ENCODE peak calls at places on chromosomes 7 and 10, in nine cellular contexts. U is PC-3; K is pulmonary artery endothelial cell; O is T follicular helper cell; X is KBM-7; B is OCI-M1; E is Daoy; F is stimulated activated CD4-positive, alpha-beta T cell treated with anti-CD3 and anti-CD28 coated beads, Interleukin-2, amount 100 ng/mL, for 48 hours; I is stomach. W is an unnamed sample.

GRCh38 chr7:105880571-105881330 is 4.4 kb upstream of the ATXN7L1 start:
- DNase-seq in U (no peak), K (no peak), O (no peak), X (no peak), B (no peak), E (no peak), F (no peak), I (peak; percentile 59), W (no peak)

GRCh38 chr7:116242759-116243158 is 32.4 kb downstream of the TES start:
- DNase-seq in U (no peak), K (no peak), O (no peak), X (no peak), B (no peak), E (no peak), F (no peak), I (no peak), W (no peak)

GRCh38 chr7:2017914-2018785 is 214.6 kb downstream of the MAD1L1 start:
- DNase-seq in U (no peak), K (no peak), O (no peak), X (no peak), B (no peak), E (no peak), F (no peak), I (no peak), W (no peak)

GRCh38 chr10:18886102-18886501 is 162.5 kb upstream of the MALRD1 start:
- DNase-seq in U (peak; percentile 38), K (no peak), O (no peak), X (no peak), B (peak; percentile 66), E (peak; percentile 27), F (no peak), I (no peak), W (no peak)

GRCh38 chr7:100874300-100874576 is 665 bp upstream of the SRRT start:
- DNase-seq in U (no peak), K (no peak), O (no peak), X (no peak), B (no peak), E (no peak), F (no peak), I (no peak), W (no peak)

GRCh38 chr10:23351914-23352313 is 7.3 kb upstream of the C10orf67 start:
- DNase-seq in U (peak; percentile 75), K (no peak), O (no peak), X (no peak), B (no peak), E (peak; percentile 21), F (no peak), I (no peak), W (no peak)

GRCh38 chr10:44821290-44821689 is 89.8 kb upstream of the TMEM72 start:
- DNase-seq in U (peak; percentile 18), K (no peak), O (no peak), X (no peak), B (no peak), E (no peak), F (no peak), I (no peak), W (no peak)

GRCh38 chr7:153193144-153193595 is 433.6 kb downstream of the ACTR3B start:
- DNase-seq in U (peak; percentile 27), K (no peak), O (no peak), X (peak; percentile 34), B (no peak), E (peak; percentile 42), F (peak; percentile 1), I (no peak), W (no peak)

GRCh38 chr10:112565434-112566053 is 118.5 kb downstream of the VTI1A start:
- DNase-seq in U (peak; percentile 83), K (peak; percentile 39), O (no peak), X (peak; percentile 81), B (peak; percentile 88), E (peak; percentile 40), F (peak; percentile 5), I (peak; percentile 30), W (peak; percentile 55)

GRCh38 chr10:51063659-51064535 is 10.4 kb upstream of the PRKG1 start:
- DNase-seq in U (peak; percentile 99), K (no peak), O (no peak), X (peak; percentile 5), B (peak; percentile 65), E (no peak), F (no peak), I (no peak), W (no peak)

GRCh38 chr7:114418117-114418516 is 3.5 kb downstream of the FOXP2 start:
- DNase-seq in U (no peak), K (no peak), O (no peak), X (no peak), B (no peak), E (no peak), F (no peak), I (no peak), W (no peak)

GRCh38 chr10:66322261-66322660 is 603.6 kb upstream of the LRRTM3 start:
- DNase-seq in U (peak; percentile 81), K (no peak), O (no peak), X (no peak), B (no peak), E (no peak), F (no peak), I (no peak), W (no peak)

GRCh38 chr7:40437498-40437897 is 302.7 kb downstream of the SUGCT start:
- DNase-seq in U (peak; percentile 92), K (peak; percentile 48), O (no peak), X (no peak), B (no peak), E (peak; percentile 93), F (no peak), I (no peak), W (no peak)

GRCh38 chr7:96189129-96189815 is 132.6 kb downstream of the SLC25A13 start:
- DNase-seq in U (no peak), K (no peak), O (no peak), X (no peak), B (no peak), E (no peak), F (no peak), I (no peak), W (no peak)

GRCh38 chr10:23158370-23158769 is 33.7 kb upstream of the PTF1A start:
- DNase-seq in U (peak; percentile 64), K (peak; percentile 10), O (peak; percentile 7), X (peak; percentile 77), B (peak; percentile 68), E (peak; percentile 51), F (peak; percentile 27), I (peak; percentile 49), W (peak; percentile 61)

GRCh38 chr10:99124376-99124775 is 111.3 kb downstream of the HPSE2 start:
- DNase-seq in U (no peak), K (no peak), O (no peak), X (no peak), B (no peak), E (no peak), F (no peak), I (no peak), W (no peak)

GRCh38 chr10:45080321-45080720 is 79.6 kb downstream of the ZNF22 start:
- DNase-seq in U (no peak), K (no peak), O (no peak), X (no peak), B (no peak), E (no peak), F (no peak), I (no peak), W (no peak)

GRCh38 chr10:76301950-76302349 is 870.5 kb downstream of the LRMDA start:
- DNase-seq in U (peak; percentile 85), K (no peak), O (no peak), X (peak; percentile 4), B (peak; percentile 6), E (no peak), F (no peak), I (no peak), W (no peak)

GRCh38 chr7:45890902-45891461 is 2.7 kb downstream of the IGFBP1 start:
- DNase-seq in U (peak; percentile 78), K (no peak), O (no peak), X (peak; percentile 42), B (peak; percentile 60), E (no peak), F (no peak), I (no peak), W (no peak)

GRCh38 chr7:70856889-70857511 is 274.9 kb upstream of the GALNT17 start:
- DNase-seq in U (peak; percentile 63), K (no peak), O (peak; percentile 3), X (peak; percentile 60), B (peak; percentile 83), E (peak; percentile 65), F (peak; percentile 65), I (peak; percentile 68), W (no peak)

GRCh38 chr7:98869001-98869373 is 827 bp downstream of the TMEM130 start:
- DNase-seq in U (no peak), K (no peak), O (no peak), X (no peak), B (no peak), E (no peak), F (no peak), I (no peak), W (no peak)

GRCh38 chr7:148014473-148014872 is 576.1 kb upstream of the C7orf33 start:
- DNase-seq in U (peak; percentile 78), K (no peak), O (no peak), X (no peak), B (no peak), E (no peak), F (no peak), I (no peak), W (no peak)

GRCh38 chr10:97490592-97490991 is 7.6 kb downstream of the MMS19 start:
- DNase-seq in U (no peak), K (no peak), O (no peak), X (no peak), B (no peak), E (no peak), F (no peak), I (no peak), W (no peak)

GRCh38 chr7:151697942-151698341 is 178.2 kb upstream of the RHEB start:
- DNase-seq in U (no peak), K (no peak), O (no peak), X (no peak), B (no peak), E (no peak), F (no peak), I (no peak), W (no peak)

GRCh38 chr7:75638607-75639070 is 100.1 kb downstream of the HIP1 start:
- DNase-seq in U (peak; percentile 35), K (no peak), O (no peak), X (no peak), B (no peak), E (peak; percentile 49), F (no peak), I (peak; percentile 67), W (no peak)

GRCh38 chr10:3882855-3883254 is 97.8 kb upstream of the KLF6 start:
- DNase-seq in U (no peak), K (no peak), O (no peak), X (no peak), B (no peak), E (no peak), F (no peak), I (no peak), W (no peak)

GRCh38 chr10:128929905-128930304 is 537.1 kb upstream of the MGMT start:
- DNase-seq in U (no peak), K (no peak), O (no peak), X (no peak), B (no peak), E (no peak), F (no peak), I (no peak), W (no peak)

GRCh38 chr7:105439174-105439893 is 50.6 kb upstream of the SRPK2 start:
- DNase-seq in U (peak; percentile 71), K (peak; percentile 77), O (no peak), X (peak; percentile 31), B (no peak), E (peak; percentile 83), F (no peak), I (peak; percentile 37), W (no peak)

GRCh38 chr7:135970682-135971365 is 6.3 kb downstream of the MTPN start:
- DNase-seq in U (no peak), K (no peak), O (no peak), X (peak; percentile 90), B (peak; percentile 78), E (no peak), F (no peak), I (no peak), W (peak; percentile 13)

W was measured in CD4-positive, CD25-positive, alpha-beta regulatory T cell.